ENCODE peak calls at places on chromosomes 5 and 9, in seven cellular contexts. I is stomach, F is heart right ventricle, X is ascending aorta, R is transverse colon, Z is colonic mucosa, O is hepatocyte. H is an unnamed sample.

GRCh38 chr5:113682497-113683136 is 169.1 kb downstream of the YTHDC2 start:
- DNase-seq in X (no peak), O (no peak), Z (no peak), R (no peak), I (no peak), F (no peak), H (no peak)

GRCh38 chr5:136506131-136506530 is 140.8 kb upstream of the TRPC7 start:
- DNase-seq in R (no peak), I (no peak), Z (no peak), F (no peak), O (no peak), X (no peak), H (no peak)

GRCh38 chr5:139384591-139385051 is 1.5 kb upstream of the SLC23A1 start:
- DNase-seq in X (no peak), F (no peak), O (no peak), I (no peak), Z (no peak), R (no peak), H (no peak)

GRCh38 chr5:85931220-85931619 is 686.5 kb upstream of the COX7C start:
- DNase-seq in X (no peak), Z (no peak), I (no peak), F (no peak), R (no peak), O (no peak), H (no peak)

GRCh38 chr5:136011427-136012001 is 17.3 kb upstream of the TGFBI start:
- DNase-seq in R (no peak), I (no peak), O (peak; percentile 45), F (no peak), X (no peak), Z (no peak), H (no peak)

GRCh38 chr5:83551826-83552225 is 80.3 kb downstream of the VCAN start:
- DNase-seq in O (peak; percentile 11), Z (no peak), X (no peak), R (no peak), I (no peak), F (no peak), H (no peak)

GRCh38 chr9:104256031-104256709 is 162.1 kb downstream of the SMC2 start:
- DNase-seq in F (no peak), O (no peak), R (no peak), Z (no peak), X (no peak), I (no peak), H (no peak)

GRCh38 chr5:13629218-13629617 is 315.3 kb downstream of the DNAH5 start:
- DNase-seq in X (no peak), R (no peak), I (no peak), F (no peak), Z (no peak), O (no peak), H (no peak)

GRCh38 chr5:173637340-173637739 is 20.9 kb upstream of the BOD1 start:
- DNase-seq in Z (no peak), R (no peak), F (no peak), O (no peak), X (no peak), I (no peak), H (no peak)

GRCh38 chr9:96875460-96876142 is 21.3 kb upstream of the ZNF782 start:
- DNase-seq in O (peak; percentile 92), I (peak; percentile 70), F (peak; percentile 9), X (no peak), Z (peak; percentile 69), R (peak; percentile 74), H (peak; percentile 79)

GRCh38 chr9:124320062-124320973 is 62.6 kb downstream of the NEK6 start:
- DNase-seq in O (peak; percentile 79), X (no peak), F (peak; percentile 77), Z (peak; percentile 83), I (peak; percentile 72), R (peak; percentile 75), H (peak; percentile 71)

GRCh38 chr5:170303564-170303963 is 6.0 kb upstream of the LCP2 start:
- DNase-seq in Z (no peak), O (no peak), X (no peak), F (no peak), R (no peak), I (no peak), H (no peak)

DNA sequence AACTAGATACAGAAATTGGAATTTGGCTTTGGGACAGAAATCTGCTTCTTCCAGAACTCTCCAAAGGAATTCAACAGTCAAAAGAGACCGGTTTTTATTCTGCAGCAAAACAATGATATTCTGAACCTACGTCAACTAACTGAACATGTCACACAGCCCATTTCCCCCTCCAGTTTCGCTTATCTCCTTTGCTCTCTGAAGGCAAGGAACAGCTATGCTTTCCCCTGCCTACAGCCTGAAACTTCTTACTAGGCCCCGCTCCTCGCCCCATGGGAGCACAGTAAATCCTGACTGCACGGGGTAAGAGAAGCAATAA is 488 bp downstream of the SKIC3 start:
- DNase-seq in X (no peak), R (no peak), O (no peak), Z (no peak), I (no peak), F (no peak), H (no peak)
- H3K27ac ChIP-seq in X (peak overlapping the region; percentile 48), R (peak overlapping the region; percentile 93), O (peak overlapping the region; percentile 78), Z (peak overlapping the region; percentile 93), I (peak overlapping the region; percentile 94), F (peak overlapping the region; percentile 82), H (peak overlapping the region; percentile 73)

GRCh38 chr9:19032411-19032810 is 598 bp downstream of the SAXO1 start:
- DNase-seq in O (no peak), R (no peak), Z (no peak), I (no peak), X (no peak), F (no peak), H (no peak)

GRCh38 chr9:19030899-19031298 is 2.1 kb downstream of the SAXO1 start:
- DNase-seq in X (no peak), I (no peak), Z (no peak), O (no peak), R (no peak), F (no peak), H (no peak)

GRCh38 chr9:19033015-19033414 is at the start of gene SAXO1:
- DNase-seq in Z (no peak), I (no peak), O (no peak), R (no peak), X (no peak), F (no peak), H (no peak)

DNA sequence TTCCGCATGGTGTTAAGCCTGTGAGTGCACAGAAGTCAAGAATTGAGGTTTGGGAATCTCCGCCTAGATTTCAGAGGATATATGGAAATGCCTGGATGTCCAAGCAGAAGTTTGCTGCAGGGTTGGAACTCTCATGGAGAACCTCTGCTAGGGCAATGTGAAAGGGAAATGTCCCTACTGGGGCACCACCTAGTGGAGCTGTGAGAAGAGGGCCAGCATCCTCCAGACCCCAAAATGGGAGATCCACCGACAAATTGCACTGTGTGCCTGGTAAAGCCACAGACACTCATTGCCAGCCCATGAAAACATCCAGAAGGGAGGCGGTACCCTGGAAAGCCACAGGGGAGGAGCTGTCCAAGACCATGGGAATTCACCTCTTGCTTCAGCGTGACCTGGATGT is 3.6 kb upstream of the SAXO1 start:
- DNase-seq in Z (no peak), X (no peak), I (no peak), O (no peak), F (no peak), R (no peak), H (no peak)
- TF ChIP-seq CTCF in Z (no peak), X (no peak), I (no peak), O (no peak), F (no peak), R (no peak), H (no peak)

GRCh38 chr5:81132381-81132780 is 100.7 kb upstream of the CKMT2 start:
- DNase-seq in F (no peak), X (no peak), R (no peak), I (no peak), O (no peak), Z (no peak), H (no peak)

GRCh38 chr5:81134066-81134465 is 99.1 kb upstream of the CKMT2 start:
- DNase-seq in Z (no peak), R (no peak), I (no peak), O (no peak), F (no peak), X (no peak), H (no peak)

GRCh38 chr5:81125959-81126358 is 107.2 kb upstream of the CKMT2 start:
- DNase-seq in I (no peak), X (no peak), R (no peak), O (peak; percentile 21), Z (no peak), F (no peak), H (no peak)

GRCh38 chr5:81128416-81128815 is 104.7 kb upstream of the CKMT2 start:
- DNase-seq in I (no peak), R (no peak), X (no peak), Z (no peak), F (no peak), O (no peak), H (no peak)
- H3K4me3 ChIP-seq in I (no peak overlapping the region), R (no peak overlapping the region), X (no peak overlapping the region), Z (no peak overlapping the region), F (no peak overlapping the region), O (no peak overlapping the region), H (no peak overlapping the region)

DNA sequence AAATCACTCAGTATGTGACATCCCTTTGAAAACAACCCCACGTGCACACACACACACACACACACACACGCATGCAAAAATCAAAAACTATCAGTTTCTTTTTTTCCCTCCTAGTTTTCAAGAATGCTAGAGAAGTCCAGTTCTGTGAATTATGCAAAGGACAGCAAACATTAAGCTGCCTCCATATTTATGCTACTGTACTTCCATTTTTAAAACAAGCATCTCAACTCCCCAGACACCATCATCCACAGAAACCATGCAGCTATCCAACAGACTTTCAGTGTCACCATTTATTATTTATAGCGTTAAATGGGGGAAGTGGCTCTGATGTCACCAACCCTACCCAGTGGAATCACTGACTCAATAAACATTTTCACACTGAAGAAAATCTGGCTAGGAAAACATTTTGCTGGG is 1.6 kb downstream of the FBXW11 start:
- DNase-seq in O (no peak), R (no peak), X (no peak), Z (no peak), I (no peak), F (no peak), H (no peak)
- H3K27ac ChIP-seq in O (peak overlapping the region; percentile 98), R (peak overlapping the region; percentile 95), X (peak overlapping the region; percentile 97), Z (peak overlapping the region; percentile 97), I (peak overlapping the region; percentile 98), F (peak overlapping the region; percentile 99), H (peak overlapping the region; percentile 99)

DNA sequence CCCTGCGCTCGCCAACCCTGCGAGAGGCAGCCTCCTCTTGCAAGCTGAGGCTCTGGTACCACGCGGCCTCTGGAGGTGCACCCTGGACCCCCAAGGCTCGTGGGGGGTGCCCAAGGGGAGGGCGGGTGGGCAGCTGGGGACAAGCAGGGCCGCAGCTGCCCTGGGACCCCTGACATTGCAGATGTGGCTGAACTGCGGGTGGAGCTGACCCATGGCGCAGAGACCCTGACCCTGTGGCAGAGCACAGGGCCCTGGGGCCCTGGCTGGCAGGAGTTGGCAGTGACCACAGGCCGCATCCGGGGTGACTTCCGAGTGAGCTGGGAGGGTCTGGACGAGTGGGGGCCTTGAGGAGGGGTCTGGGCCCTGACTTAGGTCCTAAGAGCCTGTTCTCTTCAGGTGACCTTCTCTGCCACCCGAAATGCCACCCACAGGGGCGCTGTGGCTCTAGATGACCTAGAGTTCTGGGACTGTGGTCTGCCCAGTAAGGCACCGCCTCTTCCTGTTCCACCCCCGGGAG is 1.5 kb downstream of the MAMDC4 start:
- DNase-seq in O (no peak), R (peak; percentile 25), I (no peak), X (no peak), F (no peak), Z (peak; percentile 26), H (no peak)
- TF ChIP-seq CTCF in O (no peak), R (no peak), I (no peak), X (no peak), F (no peak), Z (no peak), H (no peak)